ENCODE peak calls at places on chromosomes 1 and 21, in five cellular contexts. J is AG09309, T is endothelial cell, U is endodermal cell, R is esophagus muscularis mucosa. O is an unnamed sample.

GRCh38 chr1:166479052-166479631 is 312.3 kb upstream of the FAM78B start:
- DNase-seq in J (no peak), R (no peak), T (peak), U (peak), O (peak)

GRCh38 chr1:110123224-110123623 is 11.0 kb downstream of the UBL4B start:
- DNase-seq in R (no peak), J (peak), T (no peak), U (no peak), O (no peak)

GRCh38 chr1:33971018-33971710 is 107.3 kb downstream of the HMGB4 start:
- DNase-seq in R (no peak), J (peak), T (no peak), U (no peak), O (peak)

GRCh38 chr1:3003039-3003940 is 18.0 kb upstream of the ACTRT2 start:
- DNase-seq in R (no peak), U (no peak), T (no peak), J (no peak), O (no peak)

GRCh38 chr1:243433737-243434370 is 178.0 kb downstream of the SDCCAG8 start:
- DNase-seq in U (no peak), R (no peak), J (no peak), T (no peak), O (no peak)

GRCh38 chr1:64861611-64862010 is 104.7 kb downstream of the JAK1 start:
- DNase-seq in U (peak), R (no peak), T (peak), J (no peak), O (peak)

GRCh38 chr1:200042437-200043329 is 15.2 kb downstream of the NR5A2 start:
- DNase-seq in R (no peak), T (peak), J (no peak), U (peak), O (peak)

GRCh38 chr21:31337991-31338891 is 5.8 kb downstream of the TIAM1 start:
- DNase-seq in R (no peak), T (no peak), U (no peak), J (no peak), O (no peak)

GRCh38 chr21:42476493-42477342 is 19.3 kb downstream of the RSPH1 start:
- DNase-seq in U (peak), J (no peak), R (no peak), T (no peak), O (no peak)

GRCh38 chr21:14056771-14057191 is 154.0 kb downstream of the LIPI start:
- DNase-seq in R (no peak), T (no peak), J (no peak), U (peak), O (no peak)

GRCh38 chr1:27615346-27616004 is 11.5 kb upstream of the AHDC1 start:
- DNase-seq in R (no peak), T (no peak), U (peak), J (no peak), O (no peak)

GRCh38 chr1:57951390-57951789 is 527.5 kb upstream of the DAB1 start:
- DNase-seq in U (no peak), R (no peak), J (no peak), T (no peak), O (no peak)

GRCh38 chr1:117592155-117592554 is 13.7 kb upstream of the TENT5C start:
- DNase-seq in R (no peak), U (no peak), J (no peak), T (no peak), O (no peak)

GRCh38 chr1:23178931-23179330 is 10.3 kb upstream of the LUZP1 start:
- DNase-seq in T (peak), J (no peak), R (no peak), U (no peak), O (peak)
- TF ChIP-seq CTCF in T (peak), J (peak), R (peak), U (peak), O (peak)

GRCh38 chr1:25168193-25169071 is 63.9 kb downstream of the SYF2 start:
- DNase-seq in T (no peak), R (peak), U (peak), J (no peak), O (peak)
- TF ChIP-seq CTCF in T (no peak), R (no peak), U (peak), J (no peak), O (peak)

GRCh38 chr1:206723500-206724472 is 39.1 kb downstream of the MAPKAPK2 start:
- DNase-seq in J (peak), U (peak), T (no peak), R (no peak), O (peak)
- TF ChIP-seq CTCF in J (peak), U (peak), T (no peak), R (peak), O (no peak)

GRCh38 chr1:31627301-31627929 is 9.9 kb downstream of the HCRTR1 start:
- DNase-seq in U (no peak), T (no peak), J (no peak), R (no peak), O (no peak)
- TF ChIP-seq CTCF in U (no peak), T (no peak), J (no peak), R (no peak), O (no peak)

DNA sequence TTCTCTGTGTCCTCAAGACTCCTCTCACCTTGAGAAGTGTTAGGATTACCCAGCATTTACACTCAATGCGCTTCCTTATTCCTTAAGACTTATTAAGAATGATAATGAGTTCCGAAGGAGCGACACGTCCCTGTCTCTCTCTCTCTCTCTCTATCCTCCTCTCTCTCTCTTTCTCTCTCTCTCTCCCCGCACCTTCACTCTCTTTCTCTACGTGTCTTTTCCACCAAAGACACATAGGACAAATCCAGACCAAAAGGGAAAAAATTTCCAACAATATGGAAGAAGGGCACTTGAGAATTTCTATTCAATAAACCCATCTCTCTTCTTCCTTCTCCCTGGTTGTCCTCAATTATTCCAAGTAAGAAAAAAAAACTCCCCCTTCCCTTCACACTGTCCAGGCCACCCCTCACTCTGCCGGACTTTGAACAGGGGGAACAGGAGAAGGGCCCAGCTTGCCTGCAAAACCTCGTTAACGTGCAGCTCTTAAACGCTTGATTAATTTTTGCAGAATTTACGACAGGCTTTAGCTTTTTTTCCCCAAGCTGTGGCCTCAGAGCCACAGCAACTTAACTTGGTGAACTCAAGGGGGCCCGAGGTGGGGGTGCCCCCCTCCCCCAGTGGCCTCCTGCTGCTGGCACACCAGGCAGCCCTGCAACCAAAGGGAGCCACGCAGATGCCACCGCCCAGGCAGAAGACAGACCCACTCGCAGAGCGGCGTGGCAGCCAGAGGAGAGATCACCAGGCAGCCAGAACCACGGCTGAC is 6.9 kb downstream of the CASZ1 start:
- DNase-seq in U (no peak), R (no peak), T (no peak), J (no peak), O (no peak)
- TF ChIP-seq CTCF in U (no peak), R (no peak), T (no peak), J (no peak), O (no peak)

DNA sequence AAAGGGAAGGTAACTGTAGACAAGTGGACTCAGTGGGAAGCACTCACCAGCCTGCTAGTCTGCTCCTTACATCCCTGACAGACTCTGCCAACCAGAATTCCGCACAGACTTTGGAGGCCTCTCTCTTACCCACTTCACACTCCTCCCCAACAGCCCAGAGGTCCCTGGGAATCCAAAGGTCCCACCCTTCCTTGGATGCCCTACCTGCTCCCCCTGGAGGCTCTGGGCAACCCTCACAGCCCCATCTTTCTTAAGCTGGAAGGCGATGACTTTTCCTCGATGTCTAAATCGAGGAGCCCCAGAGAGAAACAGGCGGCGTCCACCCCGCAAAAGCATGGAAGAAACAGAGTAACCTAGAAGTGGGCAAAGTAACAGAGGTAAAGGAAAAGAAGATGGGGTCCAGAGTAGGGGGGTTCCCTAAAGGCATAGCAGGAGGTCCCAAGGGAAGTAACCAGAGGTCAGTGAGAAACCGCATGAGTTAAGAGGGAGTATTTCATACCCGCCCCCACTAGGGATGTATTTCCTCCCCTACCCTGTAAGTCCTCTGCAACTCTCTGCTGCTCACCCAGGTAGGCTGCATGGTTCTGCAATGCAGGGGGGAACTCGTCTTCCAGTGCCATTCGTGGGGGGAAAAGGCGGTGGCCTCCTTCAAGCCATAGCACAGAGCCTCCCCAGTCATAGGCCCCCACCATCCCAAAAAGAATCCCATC is 8.4 kb downstream of the ITGA10 start:
- DNase-seq in J (no peak), R (no peak), T (no peak), U (peak), O (peak)
- TF ChIP-seq CTCF in J (no peak), R (no peak), T (no peak), U (peak), O (peak)

O was measured in neural progenitor cell.